ENCODE peak calls at places on chromosomes 12 and 14, in eight cellular contexts. D is ELR; M is NCI-H1092 treated with DMSO at 0.1 percent for 48 hours; J is stimulated activated CD8-positive, alpha-beta memory T cell treated with anti-CD3 and anti-CD28 coated beads, Interleukin-4, amount 100 ng/mL, for 48 hours; L is lower leg skin; R is Caco-2; F is epithelial cell of esophagus; A is GM13976. W is an unnamed sample.

GRCh38 chr12:115223322-115223721 is 539.3 kb upstream of the TBX3 start:
- DNase-seq in M (no peak), F (peak; percentile 80), A (no peak), L (no peak), D (peak; percentile 65), R (no peak), J (no peak), W (no peak)

GRCh38 chr14:80784824-80785223 is 156.7 kb downstream of the CEP128 start:
- DNase-seq in L (no peak), J (no peak), R (no peak), D (no peak), M (no peak), F (no peak), A (no peak), W (no peak)

GRCh38 chr12:11508699-11509098 is 113.3 kb upstream of the PRB2 start:
- DNase-seq in F (peak; percentile 42), M (no peak), L (no peak), J (no peak), A (no peak), R (no peak), D (peak; percentile 57), W (no peak)

GRCh38 chr12:94795520-94795919 is 145.2 kb upstream of the TMCC3 start:
- DNase-seq in M (no peak), D (peak; percentile 60), A (no peak), F (peak; percentile 61), R (no peak), L (no peak), J (no peak), W (no peak)

GRCh38 chr14:99730876-99731351 is 46.8 kb downstream of the CYP46A1 start:
- DNase-seq in A (no peak), D (no peak), L (no peak), R (no peak), M (no peak), J (peak; percentile 21), F (no peak), W (no peak)

GRCh38 chr14:99724939-99725773 is 41.1 kb downstream of the CYP46A1 start:
- DNase-seq in M (no peak), R (no peak), A (no peak), J (no peak), F (no peak), L (peak; percentile 6), D (no peak), W (no peak)

GRCh38 chr14:79597561-79597960 is 613.7 kb downstream of the DIO2 start:
- DNase-seq in J (no peak), M (no peak), D (peak; percentile 81), F (no peak), L (no peak), R (no peak), A (no peak), W (no peak)

GRCh38 chr12:127118251-127118650 is 1148.7 kb upstream of the TMEM132C start:
- DNase-seq in D (no peak), A (no peak), M (no peak), R (no peak), F (no peak), J (no peak), L (no peak), W (no peak)

GRCh38 chr12:12807970-12808702 is 5.0 kb upstream of the DDX47 start:
- DNase-seq in D (peak; percentile 82), R (no peak), M (no peak), F (peak; percentile 23), A (peak; percentile 49), L (no peak), J (peak; percentile 59), W (peak; percentile 86)

GRCh38 chr12:16241346-16241745 is 36.1 kb downstream of the SLC15A5 start:
- DNase-seq in D (no peak), L (no peak), R (no peak), A (no peak), F (no peak), M (no peak), J (no peak), W (no peak)

GRCh38 chr12:27498159-27498558 is 25.8 kb upstream of the PPFIBP1 start:
- DNase-seq in L (no peak), M (no peak), J (no peak), F (no peak), D (no peak), A (peak; percentile 23), R (no peak), W (no peak)

GRCh38 chr12:30754383-30754749 is 385 bp downstream of the CAPRIN2 start:
- DNase-seq in D (no peak), R (no peak), F (no peak), L (no peak), J (no peak), M (peak; percentile 65), A (no peak), W (no peak)

GRCh38 chr12:41206298-41206697 is 18.2 kb downstream of the PDZRN4 start:
- DNase-seq in M (no peak), F (no peak), D (no peak), R (no peak), J (no peak), L (no peak), A (no peak), W (no peak)

GRCh38 chr12:33439587-33440011 is at the start of gene SYT10:
- DNase-seq in D (no peak), A (no peak), L (no peak), J (no peak), M (no peak), F (peak; percentile 26), R (no peak), W (no peak)

GRCh38 chr14:51014625-51015024 is 70.3 kb upstream of the PYGL start:
- DNase-seq in A (no peak), D (no peak), J (no peak), M (no peak), R (no peak), F (no peak), L (no peak), W (no peak)

GRCh38 chr14:89870335-89870734 is 84.2 kb downstream of the EFCAB11 start:
- DNase-seq in A (no peak), D (peak; percentile 17), R (no peak), L (no peak), M (no peak), F (peak; percentile 62), J (no peak), W (no peak)

GRCh38 chr12:31324845-31325523 is 966 bp downstream of the SINHCAF start:
- DNase-seq in D (peak; percentile 69), L (peak; percentile 53), R (peak; percentile 73), J (peak; percentile 63), A (peak; percentile 52), M (peak; percentile 53), F (peak; percentile 52), W (peak; percentile 33)

GRCh38 chr14:76773956-76774355 is 12.7 kb downstream of the VASH1 start:
- DNase-seq in F (no peak), J (no peak), D (no peak), L (no peak), M (no peak), R (no peak), A (no peak), W (no peak)

GRCh38 chr12:49548822-49549648 is 10.2 kb downstream of the KCNH3 start:
- DNase-seq in D (no peak), J (peak; percentile 60), F (no peak), M (no peak), L (no peak), A (peak; percentile 64), R (no peak), W (peak; percentile 45)

GRCh38 chr12:119780786-119781434 is 96.2 kb downstream of the CIT start:
- DNase-seq in L (peak; percentile 21), A (no peak), R (peak; percentile 51), J (no peak), M (no peak), D (peak; percentile 69), F (peak; percentile 74), W (no peak)

GRCh38 chr14:60183724-60184596 is 18.8 kb upstream of the DHRS7 start:
- DNase-seq in A (no peak), J (no peak), M (peak; percentile 77), D (peak; percentile 82), L (no peak), F (peak; percentile 78), R (no peak), W (peak; percentile 75)

GRCh38 chr12:52125499-52125900 is 46.0 kb downstream of the SMIM41 start:
- DNase-seq in R (no peak), A (no peak), L (no peak), F (no peak), M (peak; percentile 47), D (no peak), J (no peak), W (no peak)

GRCh38 chr12:113465808-113466769 is 5.6 kb downstream of the LHX5 start:
- DNase-seq in A (no peak), D (no peak), R (no peak), J (no peak), F (no peak), M (no peak), L (no peak), W (no peak)

GRCh38 chr14:26982071-26982470 is 384.2 kb upstream of the NOVA1 start:
- DNase-seq in M (no peak), D (no peak), R (no peak), J (no peak), A (no peak), F (no peak), L (no peak), W (no peak)

W was measured in naive thymus-derived CD4-positive, alpha-beta T cell.